ENCODE peak calls at places on chromosomes 5 and 9, in four cellular contexts. E, Z, Q and S are unnamed samples.

GRCh38 chr9:126984969-126985368 is 70.4 kb downstream of the RALGPS1 start:
- DNase-seq in E (peak; percentile 56), Z (no peak), Q (no peak), S (no peak)

GRCh38 chr9:95516736-95517558 is at the start of gene PTCH1:
- DNase-seq in E (peak; percentile 42), Z (no peak), Q (peak; percentile 73), S (peak; percentile 56)

GRCh38 chr5:170164087-170164486 is 58.4 kb downstream of the FOXI1 start:
- DNase-seq in E (no peak), Z (no peak), Q (no peak), S (no peak)

GRCh38 chr9:76717611-76718010 is 46.6 kb upstream of the PCA3 start:
- DNase-seq in E (no peak), Z (no peak), Q (no peak), S (no peak)

GRCh38 chr9:108682191-108682590 is 173.6 kb downstream of the ACTL7B start:
- DNase-seq in E (no peak), Z (no peak), Q (no peak), S (no peak)

GRCh38 chr9:137046094-137046787 is at the start of gene NPDC1:
- DNase-seq in E (peak; percentile 83), Z (peak; percentile 82), Q (peak; percentile 83), S (peak; percentile 95)

GRCh38 chr9:119370816-119371215 is 1.6 kb upstream of the BRINP1 start:
- DNase-seq in E (peak; percentile 13), Z (peak; percentile 12), Q (peak; percentile 55), S (peak; percentile 79)

GRCh38 chr5:151086905-151087360 is 6.1 kb upstream of the TNIP1 start:
- DNase-seq in E (no peak), Z (peak; percentile 51), Q (no peak), S (no peak)

GRCh38 chr9:134156564-134157377 is 7.6 kb downstream of the RNU6ATAC start:
- DNase-seq in E (no peak), Z (no peak), Q (no peak), S (no peak)

GRCh38 chr9:131732636-131733340 is 7.1 kb downstream of the RAPGEF1 start:
- DNase-seq in E (no peak), Z (peak; percentile 92), Q (no peak), S (no peak)

GRCh38 chr9:69324549-69325401 is at the start of gene ENTREP1:
- DNase-seq in E (peak; percentile 51), Z (no peak), Q (peak; percentile 80), S (peak; percentile 61)

GRCh38 chr5:142881076-142881466 is 110.9 kb downstream of the ARHGAP26 start:
- DNase-seq in E (no peak), Z (peak; percentile 23), Q (no peak), S (no peak)

GRCh38 chr5:14308384-14309154 is 165.4 kb downstream of the TRIO start:
- DNase-seq in E (no peak), Z (no peak), Q (no peak), S (no peak)

DNA sequence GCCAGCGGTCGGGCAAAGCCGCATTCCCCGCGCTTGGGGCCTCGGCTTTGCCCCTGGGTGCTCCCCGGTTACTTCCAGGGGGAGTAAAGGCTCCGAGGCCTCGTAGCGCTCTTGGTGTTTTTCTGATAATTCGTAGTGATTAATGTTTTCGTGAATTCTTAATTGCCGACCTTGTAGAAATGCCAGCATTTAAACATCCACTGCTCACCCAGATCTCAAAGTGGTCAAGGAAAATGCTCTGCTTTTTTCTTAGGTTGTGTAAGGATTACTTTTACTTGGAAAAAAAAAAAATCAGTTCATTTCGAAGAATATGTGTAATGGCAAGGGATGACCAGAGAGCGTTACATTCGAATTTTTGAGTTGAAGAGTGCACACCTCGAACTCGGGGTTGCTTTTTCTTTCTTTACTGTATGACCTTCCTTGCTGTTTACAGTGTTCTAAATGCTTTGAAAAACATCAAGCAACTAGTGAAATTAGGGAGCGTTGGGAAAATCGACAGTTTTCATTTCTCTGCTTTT is 731 bp upstream of the TUT7 start:
- DNase-seq in E (no peak), Z (peak; percentile 33), Q (no peak), S (no peak)
- TF ChIP-seq CTCF in E (no peak), Z (peak; percentile 27), Q (no peak), S (no peak)

GRCh38 chr5:171606414-171607024 is 179.1 kb upstream of the SMIM23 start:
- DNase-seq in E (peak; percentile 48), Z (peak; percentile 39), Q (no peak), S (no peak)
- TF ChIP-seq CTCF in E (peak; percentile 20), Z (peak; percentile 84), Q (no peak), S (peak; percentile 46)

DNA sequence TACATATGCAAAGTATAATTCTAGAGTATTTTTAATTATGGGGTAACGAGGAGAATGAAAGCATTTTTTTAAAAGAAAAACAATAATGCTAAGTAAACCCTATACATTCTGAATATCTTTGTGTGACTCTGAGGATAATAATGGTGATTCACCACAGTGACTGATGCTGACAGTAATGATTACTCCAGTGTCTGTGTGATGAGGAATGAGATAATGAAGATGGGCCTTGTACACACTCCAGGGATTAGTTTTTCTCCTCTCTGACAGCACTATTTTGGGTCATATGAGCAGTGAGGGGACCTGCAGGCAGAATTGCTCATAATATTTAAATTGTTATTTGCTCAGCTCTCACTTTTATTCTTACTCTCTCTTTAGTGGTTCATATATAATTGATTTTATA is 88.3 kb downstream of the NREP start:
- DNase-seq in E (no peak), Z (no peak), Q (no peak), S (no peak)
- TF ChIP-seq CTCF in E (no peak), Z (no peak), Q (no peak), S (no peak)

GRCh38 chr9:3893519-3893918 is 367.7 kb upstream of the RFX3 start:
- DNase-seq in E (no peak), Z (no peak), Q (no peak), S (no peak)
- TF ChIP-seq CTCF in E (no peak), Z (no peak), Q (no peak), S (no peak)